ENCODE peak calls at places on chromosomes 3 and 15, in six cellular contexts. M, U, K, C, A and X are unnamed samples.
A peak's percentile ranks its signal among the peaks of the same experiment; 100 is the strongest.

GRCh38 chr3:117047951-117048705 is 338.5 kb downstream of the TUSC7 start:
- DNase-seq in M (no peak), U (no peak), K (no peak), C (no peak), A (no peak), X (no peak)

GRCh38 chr3:186004671-186005070 is 66.9 kb upstream of the TRA2B start:
- DNase-seq in M (no peak), U (no peak), K (no peak), C (no peak), A (no peak), X (no peak)

GRCh38 chr15:65189102-65189740 is 4.1 kb upstream of the CLPX start:
- DNase-seq in M (peak; percentile 31), U (no peak), K (peak; percentile 40), C (peak; percentile 80), A (no peak), X (no peak)

GRCh38 chr3:127785711-127786265 is 36.5 kb downstream of the MGLL start:
- DNase-seq in M (no peak), U (no peak), K (no peak), C (no peak), A (no peak), X (no peak)

GRCh38 chr3:134974621-134975020 is 179.6 kb downstream of the EPHB1 start:
- DNase-seq in M (no peak), U (no peak), K (no peak), C (no peak), A (no peak), X (no peak)

GRCh38 chr3:119279101-119279554 is 15.1 kb upstream of the ARHGAP31 start:
- DNase-seq in M (no peak), U (no peak), K (no peak), C (no peak), A (peak; percentile 74), X (no peak)

GRCh38 chr3:69738291-69738690 is 973 bp upstream of the MITF start:
- DNase-seq in M (no peak), U (no peak), K (no peak), C (no peak), A (no peak), X (no peak)

GRCh38 chr15:67501177-67501835 is 19.6 kb upstream of the C15orf61 start:
- DNase-seq in M (no peak), U (no peak), K (no peak), C (peak; percentile 38), A (no peak), X (no peak)

GRCh38 chr3:42582474-42583070 is 805 bp upstream of the SEC22C start:
- DNase-seq in M (no peak), U (no peak), K (no peak), C (peak; percentile 12), A (no peak), X (no peak)
- TF ChIP-seq CTCF in M (no peak), U (no peak), K (no peak), C (no peak), A (no peak), X (no peak)

DNA sequence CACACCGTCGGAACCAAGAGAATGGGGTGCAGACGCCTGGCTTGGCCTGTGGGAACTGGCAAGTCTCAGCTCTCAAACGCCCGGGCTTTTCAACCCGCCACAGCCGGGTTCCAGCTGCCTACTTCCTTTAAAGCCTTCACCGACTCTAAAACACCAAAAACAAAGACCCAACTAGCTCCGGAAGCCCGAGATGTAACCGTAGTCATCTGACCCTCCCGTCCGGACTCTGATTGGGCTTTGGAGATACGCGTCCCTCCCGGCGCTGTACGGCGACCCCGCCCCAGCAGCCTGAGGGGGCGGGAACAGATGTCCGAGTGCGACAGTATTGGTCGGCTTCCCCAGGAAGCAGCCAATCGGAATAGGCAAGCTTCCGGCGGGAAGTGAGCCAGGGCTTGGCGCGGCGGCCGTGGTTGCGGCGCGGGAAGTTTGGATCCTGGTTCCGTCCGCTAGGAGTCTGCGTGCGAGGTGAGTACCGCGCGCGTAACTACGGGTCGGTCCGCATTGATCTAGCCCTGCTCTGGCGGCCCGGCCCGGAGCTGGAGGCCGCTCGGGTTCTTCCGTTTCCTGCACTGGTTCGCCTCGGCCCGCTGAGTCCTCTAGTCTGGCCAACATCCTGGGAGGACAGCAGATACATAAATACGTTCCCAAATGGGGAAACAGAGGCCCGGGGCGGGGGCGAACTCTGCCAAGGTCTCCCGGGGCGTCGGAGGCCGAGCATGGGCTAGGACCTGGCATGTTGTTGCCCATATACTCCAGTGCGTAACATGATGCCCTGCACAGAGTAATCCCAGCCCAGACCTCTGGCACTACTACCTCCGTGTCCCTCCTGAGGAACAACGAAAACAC is at the start of gene BLM:
- DNase-seq in M (peak; percentile 97), U (peak; percentile 89), K (peak; percentile 95), C (peak; percentile 97), A (peak; percentile 95), X (peak; percentile 87)
- TF ChIP-seq CTCF in M (peak; percentile 14), U (no peak), K (no peak), C (no peak), A (no peak), X (peak; percentile 40)

GRCh38 chr15:74311734-74312444 is 55.6 kb downstream of the CYP11A1 start:
- DNase-seq in M (no peak), U (no peak), K (peak; percentile 25), C (peak; percentile 70), A (no peak), X (no peak)
- TF ChIP-seq CTCF in M (no peak), U (peak; percentile 73), K (peak; percentile 69), C (peak; percentile 57), A (peak; percentile 26), X (peak; percentile 62)

GRCh38 chr3:168622795-168623194 is 527.1 kb upstream of the GOLIM4 start:
- DNase-seq in M (no peak), U (no peak), K (no peak), C (no peak), A (no peak), X (no peak)

GRCh38 chr3:168628549-168628948 is 532.8 kb upstream of the GOLIM4 start:
- DNase-seq in M (no peak), U (no peak), K (no peak), C (no peak), A (no peak), X (no peak)

GRCh38 chr3:168624195-168624594 is 528.5 kb upstream of the GOLIM4 start:
- DNase-seq in M (no peak), U (no peak), K (no peak), C (no peak), A (no peak), X (no peak)

GRCh38 chr3:168625477-168625876 is 529.8 kb upstream of the GOLIM4 start:
- DNase-seq in M (no peak), U (no peak), K (no peak), C (no peak), A (no peak), X (no peak)

DNA sequence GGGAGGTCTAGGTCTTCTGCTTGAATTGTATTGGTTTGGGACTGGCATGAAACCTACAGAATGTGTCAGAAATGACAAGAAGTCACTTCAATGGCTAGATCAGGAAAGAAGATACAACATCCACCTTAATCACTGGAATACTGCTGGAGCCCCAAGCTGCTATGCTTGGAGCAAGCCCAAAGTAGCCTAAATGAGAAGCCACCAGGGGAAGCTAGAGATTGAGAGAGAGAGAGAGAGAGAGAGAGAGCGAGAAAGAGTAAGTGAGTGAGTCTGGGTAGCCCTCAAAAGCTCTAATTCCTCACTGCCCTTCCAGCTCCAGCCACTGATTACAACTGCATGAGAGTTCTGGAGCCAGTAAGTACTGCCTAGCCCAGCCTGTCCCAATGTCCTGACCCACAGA is 529.2 kb upstream of the GOLIM4 start:
- DNase-seq in M (no peak), U (no peak), K (no peak), C (no peak), A (no peak), X (no peak)
- TF ChIP-seq CTCF in M (no peak), U (no peak), K (no peak), C (no peak), A (no peak), X (no peak)